ENCODE peak calls at places on chromosomes 11 and 22, in four cellular contexts. F is K562, Y is H1, H is HepG2. E is an unnamed sample.

GRCh38 chr11:67389477-67389876 is 2.3 kb upstream of the RAD9A start:
- DNase-seq in F (peak), Y (no peak), H (peak), E (peak)

GRCh38 chr11:119641991-119642745 is 86.8 kb downstream of the NECTIN1 start:
- DNase-seq in F (peak), Y (no peak), H (peak), E (peak)

GRCh38 chr11:766941-767210 is 10.4 kb downstream of the GATD1 start:
- DNase-seq in F (no peak), Y (no peak), H (no peak), E (no peak)

GRCh38 chr22:19019029-19019678 is 83.1 kb upstream of the PRODH start:
- DNase-seq in F (no peak), Y (no peak), H (no peak), E (no peak)

GRCh38 chr22:45585437-45585755 is 82.7 kb downstream of the FBLN1 start:
- DNase-seq in F (no peak), Y (no peak), H (no peak), E (no peak)

GRCh38 chr22:42637555-42637954 is 2.8 kb downstream of the ATP5MGL start:
- DNase-seq in F (no peak), Y (no peak), H (no peak), E (no peak)

GRCh38 chr11:12029738-12030363 is 21.4 kb upstream of the DKK3 start:
- DNase-seq in F (no peak), Y (no peak), H (peak), E (no peak)

GRCh38 chr22:48096846-48097665 is 1334.6 kb downstream of the TBC1D22A start:
- DNase-seq in F (no peak), Y (no peak), H (no peak), E (no peak)

GRCh38 chr22:19779685-19780268 is 19.2 kb downstream of the TBX1 start:
- DNase-seq in F (peak), Y (no peak), H (no peak), E (no peak)

GRCh38 chr22:46660604-46661201 is 40.5 kb downstream of the GRAMD4 start:
- DNase-seq in F (no peak), Y (no peak), H (peak), E (no peak)

GRCh38 chr11:129930743-129931142 is 35.4 kb upstream of the NFRKB start:
- DNase-seq in F (no peak), Y (no peak), H (no peak), E (no peak)

GRCh38 chr11:67265633-67266423 is 445 bp upstream of the GRK2 start:
- DNase-seq in F (peak), Y (no peak), H (peak), E (peak)

GRCh38 chr11:113305440-113306336 is 8.7 kb upstream of the TTC12 start:
- DNase-seq in F (peak), Y (peak), H (peak), E (peak)

GRCh38 chr22:38214248-38215056 is 12.7 kb downstream of the MAFF start:
- DNase-seq in F (peak), Y (peak), H (no peak), E (no peak)

GRCh38 chr22:49199224-49199623 is 628.4 kb downstream of the BRD1 start:
- DNase-seq in F (no peak), Y (no peak), H (no peak), E (no peak)

DNA sequence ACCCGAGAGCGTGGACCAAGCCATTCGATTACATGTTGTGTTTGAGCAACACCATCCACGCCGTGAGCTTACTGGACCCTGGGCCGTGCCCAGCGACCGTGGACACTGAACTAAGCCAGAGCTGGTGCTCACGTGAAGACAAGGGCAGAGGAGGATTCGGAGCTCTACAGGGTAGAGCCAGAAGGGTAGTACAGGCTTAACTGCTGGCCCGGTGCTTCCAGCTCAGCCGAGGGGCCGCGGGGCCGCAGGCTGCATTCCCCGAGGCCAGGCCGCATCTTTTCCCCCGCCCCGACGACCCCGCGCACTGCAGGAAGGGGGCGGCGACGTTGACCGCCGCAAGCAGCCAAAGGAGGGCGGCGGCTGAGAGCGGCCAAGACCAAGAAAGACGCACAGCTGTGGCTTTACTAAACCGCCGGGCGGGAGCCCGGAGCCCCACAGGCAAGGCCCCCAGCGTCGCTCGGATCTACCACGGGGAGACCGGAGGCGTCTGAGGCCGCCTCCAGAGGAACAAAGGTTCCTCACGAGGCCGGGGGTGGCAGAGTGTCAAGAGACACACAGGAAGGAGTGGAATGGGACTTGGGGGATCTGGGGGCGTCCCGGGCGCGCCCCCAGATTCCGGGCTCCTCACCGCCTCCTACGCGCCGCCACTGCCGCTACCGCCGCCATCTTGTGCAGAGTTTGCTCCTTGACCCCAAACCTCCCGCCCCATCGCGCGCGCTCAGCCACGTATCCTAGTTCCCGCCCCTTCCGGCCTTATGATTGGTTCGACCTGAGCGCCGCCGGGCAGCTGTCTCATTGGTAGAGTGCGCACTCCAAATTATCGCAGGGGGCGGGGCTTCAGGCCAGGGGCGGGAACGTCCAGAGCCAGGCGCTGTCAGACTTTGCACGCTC is at the start of gene GANAB:
- DNase-seq in F (peak), Y (peak), H (peak), E (peak)
- TF ChIP-seq POLR2A in F (peak), Y (peak), H (peak), E (peak)

DNA sequence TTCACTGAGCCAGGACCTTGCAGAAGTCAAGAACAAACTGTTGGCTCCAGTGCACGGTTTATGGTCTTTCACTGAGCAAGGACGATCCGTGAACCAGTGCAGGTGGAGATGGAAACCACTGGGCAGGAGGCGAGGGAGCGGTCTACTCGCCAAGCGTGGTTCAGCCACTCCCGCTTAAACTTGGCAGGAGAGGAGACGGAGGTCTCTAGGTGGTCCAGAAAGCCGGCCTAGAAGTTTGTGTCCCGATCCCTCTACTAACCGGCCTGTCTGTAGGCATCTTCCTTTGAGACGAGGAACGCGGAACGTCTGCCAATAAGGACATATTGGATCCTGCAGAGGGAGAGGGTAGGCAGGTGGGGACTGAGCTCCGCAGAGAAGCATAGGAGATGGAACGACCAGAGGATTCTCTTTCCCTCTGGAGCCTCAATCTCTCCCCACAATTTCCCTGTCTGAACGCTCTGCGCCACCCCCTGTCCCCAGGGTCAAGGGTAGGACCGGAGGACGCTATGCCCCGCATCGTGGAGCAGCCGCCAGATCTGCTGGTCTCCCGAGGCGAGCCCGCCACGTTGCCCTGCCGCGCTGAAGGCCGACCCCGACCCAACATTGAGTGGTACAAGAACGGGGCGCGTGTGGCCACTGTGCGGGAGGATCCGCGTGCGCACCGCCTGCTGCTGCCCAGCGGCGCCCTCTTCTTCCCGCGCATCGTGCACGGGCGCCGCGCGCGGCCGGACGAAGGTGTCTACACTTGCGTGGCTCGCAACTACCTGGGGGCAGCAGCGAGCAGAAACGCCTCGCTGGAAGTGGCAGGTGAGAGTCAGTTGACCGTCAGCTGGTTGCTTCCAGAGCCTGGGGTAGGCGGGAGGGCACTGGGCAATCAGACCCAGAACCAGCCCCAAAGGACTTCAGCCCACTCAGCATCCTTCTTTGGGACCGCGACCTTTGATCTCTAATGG is 3.4 kb downstream of the ROBO3 start:
- DNase-seq in F (no peak), Y (no peak), H (no peak), E (no peak)
- TF ChIP-seq HDAC2 in F (no peak), Y (no peak), H (no peak), E (no peak)

GRCh38 chr11:33934450-33934849 is 42.6 kb upstream of the LMO2 start:
- DNase-seq in F (no peak), Y (no peak), H (no peak), E (no peak)

GRCh38 chr11:33935466-33935865 is 43.6 kb upstream of the LMO2 start:
- DNase-seq in F (peak), Y (no peak), H (no peak), E (no peak)

GRCh38 chr11:33936057-33936456 is 44.2 kb upstream of the LMO2 start:
- DNase-seq in F (no peak), Y (no peak), H (no peak), E (no peak)

GRCh38 chr11:33935005-33935404 is 43.1 kb upstream of the LMO2 start:
- DNase-seq in F (no peak), Y (no peak), H (no peak), E (no peak)

GRCh38 chr11:33936745-33937612 is 45.1 kb upstream of the LMO2 start:
- DNase-seq in F (peak), Y (no peak), H (no peak), E (no peak)
- TF ChIP-seq JUN in F (no peak), Y (no peak), H (no peak), E (no peak)

DNA sequence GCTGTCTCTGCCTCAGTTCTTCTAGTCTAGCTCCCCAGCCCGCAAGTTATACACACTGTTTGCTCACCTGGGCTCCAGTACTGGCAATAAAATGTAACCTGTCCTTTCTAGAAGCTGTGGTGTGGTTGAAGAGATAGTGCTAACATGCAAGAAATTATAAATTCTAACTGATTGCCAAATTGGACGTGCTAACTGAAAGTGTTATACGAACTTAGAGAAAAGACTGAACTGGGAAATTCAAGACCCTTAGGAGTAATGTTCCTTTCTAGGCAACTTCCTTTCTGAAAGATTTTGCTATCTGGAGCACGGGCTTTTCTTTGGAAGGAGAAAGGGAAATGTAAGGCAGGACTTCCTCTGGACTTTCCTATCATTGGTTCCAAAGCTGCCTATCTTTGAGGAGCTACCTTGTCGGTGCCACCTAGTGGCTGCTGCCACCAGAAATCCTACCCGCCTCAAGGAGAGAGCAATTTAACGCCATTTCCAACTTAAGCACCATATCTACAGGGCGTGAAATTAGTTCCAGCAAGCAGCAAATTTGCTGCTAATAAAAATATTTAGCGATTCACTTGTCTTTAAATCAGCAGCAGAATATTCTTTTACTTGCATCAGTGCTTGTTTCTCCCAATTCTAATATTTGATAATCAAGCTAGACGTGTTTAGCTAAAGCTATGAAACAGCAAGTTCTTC is 12.7 kb upstream of the TMEM218 start:
- DNase-seq in F (peak), Y (no peak), H (peak), E (peak)
- TF ChIP-seq POLR2A in F (no peak), Y (no peak), H (no peak), E (no peak)

GRCh38 chr11:93757924-93758865 is 16.7 kb downstream of the C11orf54 start:
- DNase-seq in F (no peak), Y (no peak), H (no peak), E (no peak)
- TF ChIP-seq HDAC2 in F (no peak), Y (no peak), H (no peak), E (no peak)

GRCh38 chr11:114566273-114566672 is 6.6 kb upstream of the NXPE1 start:
- DNase-seq in F (no peak), Y (no peak), H (no peak), E (no peak)

GRCh38 chr11:114569781-114570180 is 10.1 kb upstream of the NXPE1 start:
- DNase-seq in F (peak), Y (no peak), H (no peak), E (no peak)

GRCh38 chr11:114571712-114572111 is 12.0 kb upstream of the NXPE1 start:
- DNase-seq in F (no peak), Y (no peak), H (no peak), E (no peak)
- TF ChIP-seq JUN in F (no peak), Y (no peak), H (no peak), E (no peak)

GRCh38 chr11:110092577-110093406 is at the start of gene ZC3H12C:
- DNase-seq in F (peak), Y (peak), H (peak), E (peak)

GRCh38 chr11:110094298-110095073 is 1.3 kb downstream of the ZC3H12C start:
- DNase-seq in F (no peak), Y (no peak), H (no peak), E (no peak)

GRCh38 chr11:110095554-110095953 is 2.4 kb downstream of the ZC3H12C start:
- DNase-seq in F (no peak), Y (no peak), H (no peak), E (no peak)

GRCh38 chr11:110091995-110092576 is 1.1 kb upstream of the ZC3H12C start:
- DNase-seq in F (no peak), Y (no peak), H (peak), E (no peak)

GRCh38 chr11:110093407-110094297 is 460 bp downstream of the ZC3H12C start:
- DNase-seq in F (peak), Y (no peak), H (peak), E (no peak)
- TF ChIP-seq POLR2A in F (no peak), Y (no peak), H (no peak), E (no peak)

DNA sequence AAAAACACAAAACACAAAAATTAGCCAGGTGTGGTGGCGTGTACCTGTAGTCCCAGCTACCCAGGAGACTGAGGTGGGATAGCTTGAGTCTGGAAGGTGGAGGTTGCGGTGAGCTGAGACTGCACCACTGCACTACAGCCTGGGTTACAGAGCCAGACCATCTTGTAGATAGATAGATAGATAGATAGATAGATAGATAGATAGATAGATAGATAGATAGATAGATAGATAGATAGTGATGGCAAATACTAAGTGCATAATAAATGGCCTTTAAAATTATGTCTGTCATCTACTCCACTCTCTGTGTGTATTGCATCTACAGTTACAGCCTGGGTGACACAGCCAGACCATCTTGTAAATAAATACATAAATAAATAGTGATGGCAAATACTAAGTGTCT is 56.0 kb upstream of the CHRM4 start:
- DNase-seq in F (no peak), Y (no peak), H (no peak), E (no peak)
- TF ChIP-seq HDAC2 in F (no peak), Y (no peak), H (no peak), E (no peak)